ENCODE peak calls at places on chromosomes 12 and 14, in nine cellular contexts. E is right lobe of liver, W is IMR-90, J is mesendoderm, L is heart right ventricle, N is right cardiac atrium, Q is astrocyte, T is H1, B is fibroblast of lung. A is an unnamed sample.

GRCh38 chr14:59342516-59343484 is 122.4 kb downstream of the GPR135 start:
- DNase-seq in E (no peak), W (no peak), J (peak; percentile 64), L (peak; percentile 38), N (peak; percentile 74), Q (peak; percentile 72), T (no peak), B (no peak), A (no peak)

GRCh38 chr12:26499979-26500640 is 304.7 kb downstream of the SSPN start:
- DNase-seq in E (no peak), W (no peak), J (no peak), L (no peak), N (no peak), Q (no peak), T (no peak), B (no peak), A (no peak)

GRCh38 chr12:65364021-65364420 is 85.5 kb downstream of the MSRB3 start:
- DNase-seq in E (no peak), W (peak; percentile 37), J (peak; percentile 65), L (no peak), N (no peak), Q (peak; percentile 36), T (no peak), B (peak; percentile 3), A (no peak)

GRCh38 chr14:76053576-76054369 is 68.2 kb downstream of the IFT43 start:
- DNase-seq in E (no peak), W (no peak), J (no peak), L (no peak), N (no peak), Q (no peak), T (no peak), B (no peak), A (no peak)

GRCh38 chr14:91295276-91295845 is 50.9 kb upstream of the GPR68 start:
- DNase-seq in E (no peak), W (no peak), J (no peak), L (no peak), N (no peak), Q (no peak), T (no peak), B (no peak), A (no peak)

GRCh38 chr12:49783917-49784676 is 42.7 kb downstream of the TMBIM6 start:
- DNase-seq in E (no peak), W (peak; percentile 89), J (no peak), L (no peak), N (no peak), Q (peak; percentile 63), T (no peak), B (peak; percentile 96), A (no peak)

GRCh38 chr12:115213538-115213961 is 529.6 kb upstream of the TBX3 start:
- DNase-seq in E (no peak), W (no peak), J (peak; percentile 42), L (peak; percentile 40), N (no peak), Q (no peak), T (no peak), B (no peak), A (no peak)

GRCh38 chr12:1913377-1914115 is 4.9 kb downstream of the CACNA2D4 start:
- DNase-seq in E (no peak), W (no peak), J (no peak), L (no peak), N (no peak), Q (no peak), T (no peak), B (no peak), A (peak; percentile 3)

GRCh38 chr12:49880756-49881390 is 22.8 kb downstream of the FAIM2 start:
- DNase-seq in E (no peak), W (no peak), J (no peak), L (no peak), N (peak; percentile 31), Q (no peak), T (no peak), B (no peak), A (no peak)

GRCh38 chr12:60257063-60257462 is 661.2 kb downstream of the SLC16A7 start:
- DNase-seq in E (no peak), W (peak; percentile 86), J (peak; percentile 73), L (no peak), N (no peak), Q (peak; percentile 85), T (no peak), B (peak; percentile 79), A (no peak)

GRCh38 chr12:124906606-124907261 is 7.7 kb downstream of the UBC start:
- DNase-seq in E (peak; percentile 71), W (peak; percentile 90), J (peak; percentile 96), L (peak; percentile 58), N (peak; percentile 90), Q (peak; percentile 75), T (no peak), B (peak; percentile 94), A (peak; percentile 94)
- H3K27ac ChIP-seq in E (peak overlapping the region; percentile 38), W (no peak overlapping the region), J (no peak overlapping the region), L (peak overlapping the region; percentile 16), N (peak overlapping the region; percentile 26), Q (no peak overlapping the region), T (no peak overlapping the region), B (no peak overlapping the region), A (no peak overlapping the region)

GRCh38 chr14:67526181-67526580 is 6.9 kb upstream of the PLEKHH1 start:
- DNase-seq in E (no peak), W (no peak), J (no peak), L (no peak), N (no peak), Q (no peak), T (no peak), B (no peak), A (no peak)
- H3K4me3 ChIP-seq in E (no peak overlapping the region), W (no peak overlapping the region), J (no peak overlapping the region), L (no peak overlapping the region), N (no peak overlapping the region), Q (no peak overlapping the region), T (no peak overlapping the region), B (no peak overlapping the region), A (no peak overlapping the region)

GRCh38 chr14:30547388-30548048 is 11.4 kb upstream of the G2E3 start:
- DNase-seq in E (no peak), W (no peak), J (no peak), L (no peak), N (no peak), Q (no peak), T (no peak), B (no peak), A (no peak)

GRCh38 chr14:30553311-30553989 is 5.5 kb upstream of the G2E3 start:
- DNase-seq in E (no peak), W (peak; percentile 78), J (no peak), L (no peak), N (no peak), Q (peak; percentile 84), T (no peak), B (peak; percentile 53), A (no peak)

GRCh38 chr14:30550335-30550734 is 8.6 kb upstream of the G2E3 start:
- DNase-seq in E (no peak), W (peak; percentile 67), J (no peak), L (no peak), N (no peak), Q (peak; percentile 79), T (no peak), B (no peak), A (no peak)

GRCh38 chr14:30551460-30551859 is 7.5 kb upstream of the G2E3 start:
- DNase-seq in E (no peak), W (peak; percentile 50), J (no peak), L (no peak), N (no peak), Q (no peak), T (no peak), B (peak; percentile 28), A (no peak)
- H3K27ac ChIP-seq in E (no peak overlapping the region), W (no peak overlapping the region), J (no peak overlapping the region), L (no peak overlapping the region), N (no peak overlapping the region), Q (no peak overlapping the region), T (no peak overlapping the region), B (no peak overlapping the region), A (no peak overlapping the region)

DNA sequence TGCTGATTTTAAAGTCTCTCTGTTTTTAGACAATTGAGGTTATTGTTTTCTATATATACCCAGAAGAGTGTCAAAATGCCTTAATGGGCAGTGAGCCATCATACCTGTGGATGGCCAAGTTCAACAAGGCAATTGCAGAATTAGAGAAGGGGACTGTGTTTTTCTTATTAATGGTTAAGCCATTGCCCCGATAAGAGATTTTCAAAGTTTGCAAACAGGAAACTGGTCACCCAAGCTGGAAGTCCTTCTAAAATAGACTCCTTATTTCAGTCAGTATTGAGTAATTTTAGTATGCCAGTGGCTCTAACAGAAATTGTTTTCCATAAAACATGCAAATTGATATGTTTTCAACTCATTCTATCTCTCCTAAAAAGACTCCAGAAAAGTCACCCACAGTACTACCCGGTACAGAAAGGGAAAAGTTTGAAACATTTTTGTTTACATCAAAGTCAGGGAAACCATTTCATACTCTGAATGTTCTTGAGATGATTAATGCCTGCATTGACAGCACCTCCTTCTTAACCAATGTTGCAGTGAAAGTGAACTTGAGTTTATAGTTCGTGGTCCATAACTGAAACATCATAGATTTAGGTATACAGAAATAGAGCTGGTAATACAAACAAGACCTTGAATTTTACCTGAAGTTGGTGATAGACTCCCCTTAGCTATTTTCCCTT is 191.1 kb downstream of the TMX1 start:
- DNase-seq in E (no peak), W (no peak), J (no peak), L (no peak), N (no peak), Q (no peak), T (no peak), B (no peak), A (no peak)
- H3K4me3 ChIP-seq in E (no peak overlapping the region), W (no peak overlapping the region), J (no peak overlapping the region), L (no peak overlapping the region), N (no peak overlapping the region), Q (no peak overlapping the region), T (no peak overlapping the region), B (no peak overlapping the region), A (no peak overlapping the region)

GRCh38 chr12:121453629-121454028 is 53.7 kb downstream of the RNF34 start:
- DNase-seq in E (no peak), W (no peak), J (no peak), L (no peak), N (peak; percentile 36), Q (no peak), T (no peak), B (no peak), A (no peak)

GRCh38 chr12:121452356-121453021 is 52.6 kb downstream of the RNF34 start:
- DNase-seq in E (peak; percentile 47), W (no peak), J (no peak), L (no peak), N (peak; percentile 68), Q (no peak), T (no peak), B (no peak), A (peak; percentile 90)

GRCh38 chr12:121451931-121452330 is 52.0 kb downstream of the RNF34 start:
- DNase-seq in E (no peak), W (no peak), J (no peak), L (no peak), N (no peak), Q (no peak), T (no peak), B (peak; percentile 28), A (no peak)

GRCh38 chr12:121454921-121455320 is 55.0 kb downstream of the RNF34 start:
- DNase-seq in E (no peak), W (no peak), J (no peak), L (no peak), N (no peak), Q (no peak), T (no peak), B (no peak), A (no peak)

GRCh38 chr12:121453022-121453360 is 53.1 kb downstream of the RNF34 start:
- DNase-seq in E (no peak), W (no peak), J (no peak), L (no peak), N (no peak), Q (no peak), T (no peak), B (no peak), A (no peak)
- H3K27ac ChIP-seq in E (no peak overlapping the region), W (no peak overlapping the region), J (no peak overlapping the region), L (no peak overlapping the region), N (no peak overlapping the region), Q (no peak overlapping the region), T (no peak overlapping the region), B (no peak overlapping the region), A (peak overlapping the region; percentile 89)